ENCODE peak calls at places on chromosome 21, in eight cellular contexts. U is progenitor cell of endocrine pancreas, W is fibroblast of pulmonary artery, V is H9, I is IMR-90, C is GM20000, R is heart left ventricle, Y is RWPE2. E is an unnamed sample.

GRCh38 chr21:15793109-15793508 is 63.3 kb downstream of the USP25 start:
- DNase-seq in R (no peak), I (no peak), C (no peak), U (no peak), W (no peak), V (no peak), Y (no peak), E (no peak)

GRCh38 chr21:20971296-20971921 is 26.8 kb upstream of the NCAM2 start:
- DNase-seq in W (peak), U (no peak), R (no peak), I (peak), C (peak), V (peak), Y (no peak), E (peak)

GRCh38 chr21:45078877-45079281 is 4.5 kb downstream of the ADARB1 start:
- DNase-seq in C (no peak), R (no peak), I (peak), U (no peak), V (no peak), W (peak), Y (no peak), E (no peak)

GRCh38 chr21:42845296-42845965 is 33.9 kb downstream of the WDR4 start:
- DNase-seq in I (no peak), R (peak), V (peak), C (no peak), Y (peak), W (no peak), U (no peak), E (no peak)

GRCh38 chr21:15688809-15689208 is 41.0 kb upstream of the USP25 start:
- DNase-seq in Y (no peak), V (no peak), C (no peak), R (no peak), U (no peak), I (no peak), W (no peak), E (no peak)

GRCh38 chr21:43370091-43370658 is 56.8 kb downstream of the SIK1 start:
- DNase-seq in U (no peak), Y (no peak), W (no peak), V (no peak), R (no peak), C (no peak), I (peak), E (no peak)

GRCh38 chr21:21624674-21625073 is 626.5 kb downstream of the NCAM2 start:
- DNase-seq in Y (no peak), R (no peak), U (no peak), W (peak), C (no peak), I (peak), V (no peak), E (no peak)

GRCh38 chr21:21396424-21396823 is 398.2 kb downstream of the NCAM2 start:
- DNase-seq in C (no peak), U (no peak), W (no peak), V (no peak), I (no peak), R (no peak), Y (no peak), E (no peak)

GRCh38 chr21:35995522-35996088 is 64.7 kb downstream of the SETD4 start:
- DNase-seq in C (no peak), V (no peak), Y (no peak), W (no peak), I (no peak), U (no peak), R (no peak), E (no peak)

GRCh38 chr21:46079357-46080170 is 18.3 kb upstream of the COL6A2 start:
- DNase-seq in I (peak), Y (no peak), V (peak), C (no peak), R (peak), U (peak), W (peak), E (no peak)

GRCh38 chr21:27269646-27270045 is 302.8 kb upstream of the ADAMTS5 start:
- DNase-seq in Y (no peak), C (no peak), U (no peak), R (no peak), V (no peak), I (peak), W (peak), E (no peak)

GRCh38 chr21:38376235-38376634 is 119.4 kb downstream of the KCNJ15 start:
- DNase-seq in W (no peak), C (no peak), I (no peak), R (peak), Y (no peak), V (no peak), U (no peak), E (no peak)

GRCh38 chr21:20997308-20997632 is 939 bp upstream of the NCAM2 start:
- DNase-seq in V (peak), I (no peak), C (no peak), W (no peak), U (no peak), R (no peak), Y (no peak), E (no peak)

GRCh38 chr21:35833388-35833787 is 226.9 kb downstream of the SETD4 start:
- DNase-seq in W (no peak), R (no peak), C (no peak), I (no peak), U (no peak), Y (no peak), V (no peak), E (no peak)

GRCh38 chr21:19759836-19760235 is 1238.4 kb upstream of the NCAM2 start:
- DNase-seq in Y (no peak), I (no peak), V (no peak), C (no peak), R (no peak), W (no peak), U (no peak), E (no peak)

GRCh38 chr21:28518620-28519019 is 474.1 kb downstream of the LTN1 start:
- DNase-seq in W (peak), R (no peak), V (no peak), U (no peak), I (peak), Y (no peak), C (no peak), E (no peak)

GRCh38 chr21:26136686-26137085 is 33.9 kb downstream of the APP start:
- DNase-seq in C (peak), R (no peak), W (no peak), U (no peak), I (no peak), V (no peak), Y (no peak), E (peak)

GRCh38 chr21:27505516-27505915 is 538.6 kb upstream of the ADAMTS5 start:
- DNase-seq in C (no peak), Y (no peak), U (no peak), R (no peak), W (peak), V (no peak), I (peak), E (no peak)

GRCh38 chr21:37787456-37787855 is 128.8 kb downstream of the KCNJ6 start:
- DNase-seq in U (no peak), I (peak), W (peak), V (no peak), C (no peak), R (no peak), Y (no peak), E (no peak)

GRCh38 chr21:44686843-44687561 is 5.0 kb upstream of the KRTAP12-1 start:
- DNase-seq in W (no peak), C (no peak), U (no peak), V (peak), R (no peak), Y (no peak), I (no peak), E (no peak)

GRCh38 chr21:29248124-29248523 is 50.6 kb upstream of the BACH1 start:
- DNase-seq in V (no peak), C (no peak), W (no peak), U (no peak), I (peak), R (no peak), Y (no peak), E (no peak)

GRCh38 chr21:33839167-33839716 is 76.4 kb downstream of the ATP5PO start:
- DNase-seq in W (no peak), Y (no peak), R (no peak), V (peak), C (no peak), U (no peak), I (no peak), E (no peak)

GRCh38 chr21:33841561-33841960 is 74.0 kb downstream of the ATP5PO start:
- DNase-seq in U (no peak), C (no peak), R (no peak), V (no peak), Y (no peak), W (no peak), I (no peak), E (no peak)

GRCh38 chr21:33843216-33843615 is 72.4 kb downstream of the ATP5PO start:
- DNase-seq in C (no peak), U (no peak), R (no peak), V (no peak), W (no peak), I (no peak), Y (no peak), E (no peak)

GRCh38 chr21:33844104-33844889 is 71.3 kb downstream of the ATP5PO start:
- DNase-seq in W (peak), V (no peak), C (no peak), Y (no peak), R (no peak), U (no peak), I (no peak), E (no peak)

GRCh38 chr21:33840771-33841170 is 74.8 kb downstream of the ATP5PO start:
- DNase-seq in V (no peak), I (peak), R (no peak), U (no peak), Y (no peak), C (no peak), W (no peak), E (no peak)
- TF ChIP-seq CTCF in V (no peak), I (no peak), R (no peak), U (no peak), Y (no peak), C (no peak), W (no peak), E (no peak)

GRCh38 chr21:39576518-39577128 is 36.1 kb upstream of the B3GALT5 start:
- DNase-seq in W (no peak), U (no peak), V (no peak), R (no peak), Y (no peak), I (no peak), C (no peak), E (no peak)

GRCh38 chr21:39580744-39581143 is 32.0 kb upstream of the B3GALT5 start:
- DNase-seq in I (no peak), W (no peak), U (no peak), V (no peak), R (no peak), Y (no peak), C (no peak), E (no peak)

GRCh38 chr21:39579734-39580332 is 32.9 kb upstream of the B3GALT5 start:
- DNase-seq in C (no peak), Y (no peak), U (no peak), I (no peak), W (no peak), V (no peak), R (no peak), E (no peak)

GRCh38 chr21:39582749-39583148 is 30.0 kb upstream of the B3GALT5 start:
- DNase-seq in U (no peak), I (no peak), W (no peak), V (no peak), R (no peak), C (no peak), Y (no peak), E (no peak)

GRCh38 chr21:39581414-39581813 is 31.3 kb upstream of the B3GALT5 start:
- DNase-seq in R (no peak), U (no peak), C (no peak), W (no peak), I (no peak), Y (no peak), V (no peak), E (no peak)
- TF ChIP-seq CTCF in R (no peak), U (peak), C (no peak), W (no peak), I (no peak), Y (no peak), V (peak), E (no peak)

GRCh38 chr21:33374874-33375644 is 28.2 kb upstream of the IFNGR2 start:
- DNase-seq in C (no peak), Y (no peak), U (no peak), R (no peak), I (no peak), W (no peak), V (no peak), E (no peak)
- TF ChIP-seq CTCF in C (no peak), Y (peak), U (no peak), R (no peak), I (no peak), W (no peak), V (no peak), E (no peak)

GRCh38 chr21:41678016-41678935 is 88.6 kb downstream of the RIPK4 start:
- DNase-seq in R (no peak), V (no peak), U (peak), C (no peak), I (peak), W (no peak), Y (peak), E (no peak)
- TF ChIP-seq CTCF in R (no peak), V (no peak), U (no peak), C (no peak), I (no peak), W (no peak), Y (no peak), E (no peak)

GRCh38 chr21:23127973-23128372 is 2129.8 kb downstream of the NCAM2 start:
- DNase-seq in C (no peak), I (no peak), V (peak), R (no peak), Y (no peak), U (no peak), W (no peak), E (no peak)
- TF ChIP-seq CTCF in C (no peak), I (no peak), V (peak), R (no peak), Y (no peak), U (no peak), W (no peak), E (no peak)

GRCh38 chr21:31343680-31344480 is at the start of gene TIAM1:
- DNase-seq in W (peak), I (peak), Y (no peak), R (peak), U (peak), V (peak), C (peak), E (no peak)

GRCh38 chr21:31348188-31348587 is 4.1 kb upstream of the TIAM1 start:
- DNase-seq in R (no peak), W (no peak), U (no peak), V (no peak), Y (no peak), C (no peak), I (no peak), E (no peak)

GRCh38 chr21:31349208-31349607 is 5.1 kb upstream of the TIAM1 start:
- DNase-seq in W (no peak), U (no peak), Y (no peak), V (no peak), C (no peak), I (no peak), R (no peak), E (no peak)

GRCh38 chr21:31346256-31346821 is 2.3 kb upstream of the TIAM1 start:
- DNase-seq in U (no peak), Y (no peak), R (no peak), C (no peak), I (no peak), V (no peak), W (no peak), E (no peak)

DNA sequence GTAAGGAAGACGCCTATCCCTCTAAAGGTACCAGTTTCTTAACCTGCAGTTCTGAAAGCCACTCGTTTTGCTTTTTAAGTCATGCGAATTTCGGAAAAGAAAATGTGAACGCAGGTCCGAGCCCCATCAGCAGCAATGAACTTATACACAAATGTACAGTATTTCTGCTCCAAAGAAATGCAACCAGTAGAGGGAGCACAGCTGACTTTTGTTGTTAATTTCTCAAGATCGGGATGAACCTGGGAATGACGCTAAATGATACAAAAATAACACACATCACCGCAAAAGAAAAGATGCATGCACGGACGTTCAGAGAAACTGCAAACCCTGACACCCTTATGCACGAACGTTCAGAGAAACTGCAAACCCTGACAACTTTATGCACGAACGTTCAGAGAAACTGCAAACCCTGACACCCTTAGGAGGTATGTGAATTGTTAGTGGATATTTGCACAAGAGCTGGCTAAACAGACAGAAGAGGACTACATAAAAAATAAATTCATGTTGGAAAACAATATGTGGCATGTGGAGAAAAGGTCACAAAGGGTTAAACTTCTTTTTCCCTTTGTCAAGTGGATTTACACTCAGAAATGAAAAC is 3.5 kb upstream of the TIAM1 start:
- DNase-seq in U (no peak), C (no peak), W (peak), Y (no peak), R (no peak), V (no peak), I (peak), E (no peak)
- TF ChIP-seq CTCF in U (peak), C (no peak), W (peak), Y (peak), R (peak), V (peak), I (peak), E (peak)

E was measured in GM10248.